ENCODE peak calls at places on chromosomes 5 and 9, in six cellular contexts. One of them, this sample, is unnamed.

GRCh38 chr9:83218411-83219090 is 155.6 kb upstream of the RASEF start:
- DNase-seq in GM12878: no peak
- DNase-seq in SK-N-SH: no peak
- DNase-seq in HepG2: no peak
- DNase-seq in K562: no peak
- DNase-seq in H1: no peak
- DNase-seq in this sample: no peak

GRCh38 chr5:160628295-160629006 is 206.8 kb downstream of the PTTG1 start:
- DNase-seq in GM12878: no peak
- DNase-seq in SK-N-SH: no peak
- DNase-seq in HepG2: no peak
- DNase-seq in K562: no peak
- DNase-seq in H1: no peak
- DNase-seq in this sample: no peak

GRCh38 chr9:88998911-88999310 is 7.6 kb downstream of the S1PR3 start:
- DNase-seq in GM12878: no peak
- DNase-seq in SK-N-SH: no peak
- DNase-seq in HepG2: no peak
- DNase-seq in K562: no peak
- DNase-seq in H1: peak
- DNase-seq in this sample: no peak

GRCh38 chr9:77885104-77885672 is 146.4 kb downstream of the GNAQ start:
- DNase-seq in GM12878: no peak
- DNase-seq in SK-N-SH: no peak
- DNase-seq in HepG2: no peak
- DNase-seq in K562: no peak
- DNase-seq in H1: no peak
- DNase-seq in this sample: no peak

GRCh38 chr5:1442222-1443144 is 2.8 kb downstream of the SLC6A3 start:
- DNase-seq in GM12878: no peak
- DNase-seq in SK-N-SH: no peak
- DNase-seq in HepG2: no peak
- DNase-seq in K562: no peak
- DNase-seq in H1: no peak
- DNase-seq in this sample: no peak

GRCh38 chr5:146369691-146370090 is 31.1 kb downstream of the POU4F3 start:
- DNase-seq in GM12878: no peak
- DNase-seq in SK-N-SH: no peak
- DNase-seq in HepG2: no peak
- DNase-seq in K562: no peak
- DNase-seq in H1: no peak
- DNase-seq in this sample: no peak

GRCh38 chr9:35650341-35651158 is at the start of gene SIT1:
- DNase-seq in GM12878: no peak
- DNase-seq in SK-N-SH: no peak
- DNase-seq in HepG2: no peak
- DNase-seq in K562: no peak
- DNase-seq in H1: peak
- DNase-seq in this sample: no peak

GRCh38 chr9:120982851-120983250 is 56.3 kb upstream of the TRAF1 start:
- DNase-seq in GM12878: no peak
- DNase-seq in SK-N-SH: no peak
- DNase-seq in HepG2: peak
- DNase-seq in K562: no peak
- DNase-seq in H1: no peak
- DNase-seq in this sample: no peak

GRCh38 chr5:88555658-88556057 is 287.0 kb upstream of the TMEM161B start:
- DNase-seq in GM12878: no peak
- DNase-seq in SK-N-SH: no peak
- DNase-seq in HepG2: no peak
- DNase-seq in K562: peak
- DNase-seq in H1: peak
- DNase-seq in this sample: no peak

GRCh38 chr5:167217097-167217743 is 1074.2 kb upstream of the WWC1 start:
- DNase-seq in GM12878: no peak
- DNase-seq in SK-N-SH: no peak
- DNase-seq in HepG2: no peak
- DNase-seq in K562: no peak
- DNase-seq in H1: no peak
- DNase-seq in this sample: no peak

GRCh38 chr5:149177911-149178565 is 36.7 kb downstream of the ABLIM3 start:
- DNase-seq in GM12878: no peak
- DNase-seq in SK-N-SH: no peak
- DNase-seq in HepG2: no peak
- DNase-seq in K562: no peak
- DNase-seq in H1: no peak
- DNase-seq in this sample: no peak

GRCh38 chr9:12719431-12719830 is 26.2 kb downstream of the TYRP1 start:
- DNase-seq in GM12878: no peak
- DNase-seq in SK-N-SH: peak
- DNase-seq in HepG2: peak
- DNase-seq in K562: no peak
- DNase-seq in H1: no peak
- DNase-seq in this sample: peak

GRCh38 chr5:178673801-178674200 is 47.0 kb upstream of the CLK4 start:
- DNase-seq in GM12878: no peak
- DNase-seq in SK-N-SH: no peak
- DNase-seq in HepG2: no peak
- DNase-seq in K562: no peak
- DNase-seq in H1: no peak
- DNase-seq in this sample: no peak

GRCh38 chr9:132717326-132717945 is 47.2 kb downstream of the GTF3C4 start:
- DNase-seq in GM12878: no peak
- DNase-seq in SK-N-SH: no peak
- DNase-seq in HepG2: no peak
- DNase-seq in K562: no peak
- DNase-seq in H1: no peak
- DNase-seq in this sample: no peak

DNA sequence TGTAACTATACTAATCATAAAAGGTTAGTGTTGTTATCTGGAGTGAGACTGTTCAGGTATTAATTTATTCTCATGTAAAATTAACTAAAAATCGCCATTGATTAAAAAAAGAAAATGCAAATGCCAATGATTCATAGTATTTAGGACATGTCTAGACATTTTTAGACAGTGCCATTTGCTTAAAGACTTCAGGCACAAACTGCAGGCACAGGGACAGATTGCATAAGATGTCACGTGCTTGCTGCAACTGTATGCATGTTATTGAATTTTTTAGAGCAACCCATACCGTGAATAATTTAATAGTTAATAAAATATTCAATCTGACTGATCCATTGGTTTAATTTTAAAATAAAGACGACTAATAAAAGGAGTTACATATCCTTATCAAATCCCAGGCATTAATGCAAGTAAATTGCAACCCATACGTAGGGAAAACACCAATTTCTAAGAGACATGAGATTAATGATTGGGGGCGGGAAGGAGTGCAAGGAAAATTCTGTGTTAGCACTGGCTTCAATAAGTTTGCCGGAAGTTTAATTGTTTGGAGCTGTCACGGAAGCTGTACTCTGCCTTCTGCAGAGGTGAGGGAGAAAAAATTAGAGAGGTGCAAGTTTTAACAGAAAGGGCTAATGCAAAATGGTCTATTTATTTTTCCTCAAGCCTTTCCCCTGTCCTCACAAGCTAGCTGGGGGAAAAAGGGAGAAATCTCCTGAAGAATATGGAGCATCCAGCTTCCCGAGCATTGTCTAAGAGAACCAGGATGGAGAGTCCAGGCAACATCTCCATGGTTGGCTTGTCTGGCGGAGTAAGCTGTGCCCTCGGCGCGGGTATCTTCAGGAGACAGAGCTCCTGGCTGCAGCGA is 2.9 kb downstream of the EDIL3 start:
- DNase-seq in GM12878: no peak
- DNase-seq in SK-N-SH: no peak
- DNase-seq in HepG2: no peak
- DNase-seq in K562: no peak
- DNase-seq in H1: no peak
- DNase-seq in this sample: no peak
- H2AFZ ChIP-seq in GM12878: no peak
- H2AFZ ChIP-seq in SK-N-SH: peak
- H2AFZ ChIP-seq in HepG2: no peak
- H2AFZ ChIP-seq in K562: no peak
- H2AFZ ChIP-seq in H1: no peak
- H2AFZ ChIP-seq in this sample: peak

DNA sequence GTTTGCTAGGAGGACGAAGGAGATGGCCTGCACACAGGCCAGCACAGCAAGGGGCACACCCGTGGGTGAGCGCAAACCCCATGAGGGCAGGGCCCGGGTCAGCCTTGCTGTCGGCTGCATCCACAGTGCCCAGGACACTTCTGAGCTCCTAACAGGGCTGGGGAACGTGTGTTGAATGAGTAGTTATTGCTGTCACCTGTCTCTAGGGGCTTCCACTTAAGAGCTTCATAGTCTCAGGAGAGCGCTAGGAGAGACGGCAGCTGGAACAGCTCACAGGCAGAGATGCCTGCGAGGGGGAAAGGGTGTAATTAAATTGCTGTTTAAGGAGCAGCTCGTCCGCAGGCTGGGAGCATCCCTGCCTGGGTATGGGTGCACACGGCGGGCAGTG is 91.4 kb upstream of the NEURL1B start:
- DNase-seq in GM12878: no peak
- DNase-seq in SK-N-SH: no peak
- DNase-seq in HepG2: no peak
- DNase-seq in K562: no peak
- DNase-seq in H1: no peak
- DNase-seq in this sample: no peak
- TF ChIP-seq YY1 in GM12878: no peak
- TF ChIP-seq YY1 in SK-N-SH: no peak
- TF ChIP-seq YY1 in HepG2: no peak
- TF ChIP-seq YY1 in K562: no peak
- TF ChIP-seq YY1 in H1: no peak
- TF ChIP-seq YY1 in this sample: no peak

GRCh38 chr5:179820127-179820482 is 600 bp upstream of the SQSTM1 start:
- DNase-seq in GM12878: no peak
- DNase-seq in SK-N-SH: no peak
- DNase-seq in HepG2: no peak
- DNase-seq in K562: no peak
- DNase-seq in H1: peak
- DNase-seq in this sample: no peak

GRCh38 chr5:179821298-179822058 is 773 bp downstream of the SQSTM1 start:
- DNase-seq in GM12878: no peak
- DNase-seq in SK-N-SH: peak
- DNase-seq in HepG2: peak
- DNase-seq in K562: peak
- DNase-seq in H1: peak
- DNase-seq in this sample: peak

GRCh38 chr5:179818746-179819295 is 1.9 kb upstream of the SQSTM1 start:
- DNase-seq in GM12878: peak
- DNase-seq in SK-N-SH: peak
- DNase-seq in HepG2: peak
- DNase-seq in K562: peak
- DNase-seq in H1: peak
- DNase-seq in this sample: peak

GRCh38 chr5:179820483-179821297 is at the start of gene SQSTM1:
- DNase-seq in GM12878: no peak
- DNase-seq in SK-N-SH: peak
- DNase-seq in HepG2: peak
- DNase-seq in K562: peak
- DNase-seq in H1: peak
- DNase-seq in this sample: no peak

DNA sequence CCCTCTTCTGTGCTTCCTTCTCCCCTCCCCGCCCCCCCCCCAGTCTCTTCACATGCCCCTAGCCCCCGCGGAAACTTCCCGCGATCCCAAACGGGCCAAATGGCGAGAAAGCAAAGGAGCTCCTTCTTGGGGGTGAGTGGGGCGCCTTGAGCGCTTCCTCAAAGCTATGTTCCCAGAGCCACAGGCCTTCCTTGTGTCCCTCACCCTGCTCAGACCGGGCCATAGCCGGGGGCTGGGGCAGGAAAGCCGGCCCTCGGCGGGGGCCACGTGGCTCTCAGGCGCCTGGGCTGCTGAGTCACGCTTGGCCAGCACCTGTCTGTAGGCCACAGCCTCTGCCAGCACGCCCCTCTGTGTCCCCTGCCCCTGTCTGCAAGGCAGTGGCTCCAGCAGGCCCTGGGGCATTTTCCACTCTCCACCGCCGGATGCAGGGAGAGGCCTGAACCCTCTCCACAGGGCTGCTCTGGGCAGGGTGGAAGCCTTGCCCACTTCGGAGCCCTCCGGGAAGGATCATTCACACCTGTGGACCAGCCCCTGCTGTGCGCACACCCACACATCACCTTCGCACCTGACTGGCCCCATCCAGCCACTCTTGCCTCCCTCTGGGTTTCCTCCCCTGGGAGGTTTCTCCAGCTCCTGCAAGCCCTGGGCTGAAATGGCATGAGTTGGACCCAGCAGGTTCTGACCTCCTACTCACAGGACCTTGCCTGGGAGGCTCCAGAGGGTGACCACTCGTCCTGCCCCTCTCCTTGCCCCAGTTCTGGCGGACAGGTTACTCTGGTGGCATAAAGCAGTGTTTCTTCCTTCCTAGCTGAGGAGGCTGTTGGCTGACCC is 1.2 kb upstream of the SQSTM1 start:
- DNase-seq in GM12878: no peak
- DNase-seq in SK-N-SH: peak
- DNase-seq in HepG2: peak
- DNase-seq in K562: peak
- DNase-seq in H1: peak
- DNase-seq in this sample: no peak
- H2AFZ ChIP-seq in GM12878: peak
- H2AFZ ChIP-seq in SK-N-SH: no peak
- H2AFZ ChIP-seq in HepG2: no peak
- H2AFZ ChIP-seq in K562: peak
- H2AFZ ChIP-seq in H1: no peak
- H2AFZ ChIP-seq in this sample: no peak

GRCh38 chr5:41831155-41831554 is 39.1 kb downstream of the OXCT1 start:
- DNase-seq in GM12878: no peak
- DNase-seq in SK-N-SH: no peak
- DNase-seq in HepG2: no peak
- DNase-seq in K562: no peak
- DNase-seq in H1: no peak
- DNase-seq in this sample: no peak

GRCh38 chr5:41832430-41832829 is 37.8 kb downstream of the OXCT1 start:
- DNase-seq in GM12878: no peak
- DNase-seq in SK-N-SH: no peak
- DNase-seq in HepG2: no peak
- DNase-seq in K562: no peak
- DNase-seq in H1: no peak
- DNase-seq in this sample: no peak

GRCh38 chr5:41841325-41841724 is 28.9 kb downstream of the OXCT1 start:
- DNase-seq in GM12878: no peak
- DNase-seq in SK-N-SH: no peak
- DNase-seq in HepG2: no peak
- DNase-seq in K562: no peak
- DNase-seq in H1: no peak
- DNase-seq in this sample: no peak

GRCh38 chr5:41834506-41834905 is 35.7 kb downstream of the OXCT1 start:
- DNase-seq in GM12878: no peak
- DNase-seq in SK-N-SH: no peak
- DNase-seq in HepG2: no peak
- DNase-seq in K562: no peak
- DNase-seq in H1: no peak
- DNase-seq in this sample: no peak

DNA sequence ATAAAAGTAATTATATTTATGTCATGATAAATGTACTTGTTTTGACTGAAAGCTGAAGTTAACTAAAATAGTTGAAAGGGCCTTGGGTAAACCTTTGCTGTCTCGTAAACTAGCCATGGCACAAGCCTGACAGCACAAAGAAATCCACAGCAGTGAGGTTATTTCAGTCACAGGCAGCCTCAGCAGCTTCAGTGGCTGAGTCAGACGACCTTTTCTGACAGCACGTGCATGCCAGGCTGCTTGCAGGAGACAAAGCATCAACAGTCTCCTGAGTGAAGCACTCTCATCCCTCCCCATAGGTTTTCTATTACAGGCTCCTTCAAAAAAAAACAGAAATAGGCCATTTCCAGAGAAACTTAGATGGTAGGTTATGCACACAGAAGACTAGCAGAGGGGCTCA is 34.6 kb downstream of the OXCT1 start:
- DNase-seq in GM12878: no peak
- DNase-seq in SK-N-SH: peak
- DNase-seq in HepG2: no peak
- DNase-seq in K562: no peak
- DNase-seq in H1: no peak
- DNase-seq in this sample: peak
- TF ChIP-seq YY1 in GM12878: no peak
- TF ChIP-seq YY1 in SK-N-SH: no peak
- TF ChIP-seq YY1 in HepG2: no peak
- TF ChIP-seq YY1 in K562: no peak
- TF ChIP-seq YY1 in H1: no peak
- TF ChIP-seq YY1 in this sample: no peak